ENCODE peak calls at places on chromosomes 4 and X, in five cellular contexts. One of them, this sample, is unnamed.

GRCh38 chr4:184255361-184255760 is 37.7 kb upstream of the ENPP6 start:
- DNase-seq in right cardiac atrium: no peak
- DNase-seq in stomach: no peak
- DNase-seq in brain microvascular endothelial cell: no peak
- DNase-seq in A549: no peak
- DNase-seq in this sample: no peak

GRCh38 chr4:80454040-80454439 is 118.5 kb downstream of the CFAP299 start:
- DNase-seq in right cardiac atrium: no peak
- DNase-seq in stomach: no peak
- DNase-seq in brain microvascular endothelial cell: no peak
- DNase-seq in A549: no peak
- DNase-seq in this sample: peak; percentile 56

GRCh38 chrX:84047339-84047738 is 140.7 kb downstream of the RPS6KA6 start:
- DNase-seq in right cardiac atrium: no peak
- DNase-seq in stomach: no peak
- DNase-seq in brain microvascular endothelial cell: no peak
- DNase-seq in A549: no peak
- DNase-seq in this sample: no peak

GRCh38 chr4:151169900-151170299 is 70.5 kb downstream of the RPS3A start:
- DNase-seq in right cardiac atrium: no peak
- DNase-seq in stomach: no peak
- DNase-seq in brain microvascular endothelial cell: no peak
- DNase-seq in A549: no peak
- DNase-seq in this sample: no peak

GRCh38 chr4:60648774-60649173 is 551.4 kb upstream of the ADGRL3 start:
- DNase-seq in right cardiac atrium: no peak
- DNase-seq in stomach: no peak
- DNase-seq in brain microvascular endothelial cell: no peak
- DNase-seq in A549: no peak
- DNase-seq in this sample: peak; percentile 40

GRCh38 chr4:95593992-95594391 is 45.2 kb upstream of the UNC5C start:
- DNase-seq in right cardiac atrium: no peak
- DNase-seq in stomach: no peak
- DNase-seq in brain microvascular endothelial cell: no peak
- DNase-seq in A549: no peak
- DNase-seq in this sample: no peak

GRCh38 chr4:81426770-81427604 is 44.7 kb downstream of the RASGEF1B start:
- DNase-seq in right cardiac atrium: no peak
- DNase-seq in stomach: no peak
- DNase-seq in brain microvascular endothelial cell: no peak
- DNase-seq in A549: no peak
- DNase-seq in this sample: no peak

GRCh38 chr4:172515266-172515879 is 653.2 kb upstream of the GALNT7 start:
- DNase-seq in right cardiac atrium: no peak
- DNase-seq in stomach: no peak
- DNase-seq in brain microvascular endothelial cell: peak; percentile 78
- DNase-seq in A549: no peak
- DNase-seq in this sample: no peak

GRCh38 chr4:10926025-10926424 is 241.5 kb upstream of the CLNK start:
- DNase-seq in right cardiac atrium: no peak
- DNase-seq in stomach: no peak
- DNase-seq in brain microvascular endothelial cell: peak; percentile 10
- DNase-seq in A549: no peak
- DNase-seq in this sample: no peak

GRCh38 chr4:182748949-182749348 is 168.2 kb downstream of the DCTD start:
- DNase-seq in right cardiac atrium: no peak
- DNase-seq in stomach: no peak
- DNase-seq in brain microvascular endothelial cell: no peak
- DNase-seq in A549: no peak
- DNase-seq in this sample: no peak

GRCh38 chr4:19580090-19580489 is 671.6 kb upstream of the SLIT2 start:
- DNase-seq in right cardiac atrium: no peak
- DNase-seq in stomach: no peak
- DNase-seq in brain microvascular endothelial cell: no peak
- DNase-seq in A549: no peak
- DNase-seq in this sample: no peak

GRCh38 chr4:7909966-7910720 is 29.5 kb downstream of the AFAP1 start:
- DNase-seq in right cardiac atrium: no peak
- DNase-seq in stomach: no peak
- DNase-seq in brain microvascular endothelial cell: no peak
- DNase-seq in A549: no peak
- DNase-seq in this sample: no peak

GRCh38 chr4:7910721-7911015 is 29.0 kb downstream of the AFAP1 start:
- DNase-seq in right cardiac atrium: no peak
- DNase-seq in stomach: no peak
- DNase-seq in brain microvascular endothelial cell: no peak
- DNase-seq in A549: no peak
- DNase-seq in this sample: no peak

GRCh38 chr4:7908668-7909067 is 31.0 kb downstream of the AFAP1 start:
- DNase-seq in right cardiac atrium: no peak
- DNase-seq in stomach: no peak
- DNase-seq in brain microvascular endothelial cell: no peak
- DNase-seq in A549: no peak
- DNase-seq in this sample: no peak

GRCh38 chr4:7911044-7911578 is 28.6 kb downstream of the AFAP1 start:
- DNase-seq in right cardiac atrium: peak; percentile 77
- DNase-seq in stomach: no peak
- DNase-seq in brain microvascular endothelial cell: peak; percentile 89
- DNase-seq in A549: peak; percentile 24
- DNase-seq in this sample: no peak

GRCh38 chr4:7909463-7909862 is 30.2 kb downstream of the AFAP1 start:
- DNase-seq in right cardiac atrium: no peak
- DNase-seq in stomach: no peak
- DNase-seq in brain microvascular endothelial cell: no peak
- DNase-seq in A549: no peak
- DNase-seq in this sample: no peak
- H3K27ac ChIP-seq in right cardiac atrium: peak overlapping the region; percentile 48
- H3K27ac ChIP-seq in stomach: peak overlapping the region; percentile 80
- H3K27ac ChIP-seq in brain microvascular endothelial cell: peak overlapping the region; percentile 72
- H3K27ac ChIP-seq in A549: peak overlapping the region; percentile 76
- H3K27ac ChIP-seq in this sample: no peak overlapping the region

DNA sequence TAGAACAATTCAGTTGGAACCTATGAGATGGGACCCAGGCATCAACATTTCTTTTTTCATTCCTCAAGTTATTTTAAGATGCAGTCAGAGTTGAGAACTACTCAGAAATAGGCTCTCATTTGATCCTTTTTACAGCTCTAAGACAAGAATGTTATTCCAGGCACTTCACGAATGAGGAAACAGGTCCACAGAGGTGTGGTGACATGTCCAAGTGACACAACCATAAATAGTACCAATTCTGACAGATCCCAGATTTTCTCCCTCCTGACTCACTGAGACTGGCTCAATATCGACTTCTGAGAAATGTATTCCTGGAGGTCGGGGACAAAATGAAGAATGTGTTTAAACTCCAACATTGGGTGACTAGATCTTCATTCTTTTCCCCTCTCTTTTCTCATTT is 11.1 kb downstream of the TCEANC start:
- DNase-seq in right cardiac atrium: no peak
- DNase-seq in stomach: no peak
- DNase-seq in brain microvascular endothelial cell: no peak
- DNase-seq in A549: no peak
- DNase-seq in this sample: no peak
- H3K27ac ChIP-seq in right cardiac atrium: no peak overlapping the region
- H3K27ac ChIP-seq in stomach: peak overlapping the region; percentile 27
- H3K27ac ChIP-seq in brain microvascular endothelial cell: no peak overlapping the region
- H3K27ac ChIP-seq in A549: no peak overlapping the region
- H3K27ac ChIP-seq in this sample: peak overlapping the region; percentile 32

GRCh38 chrX:21781976-21782375 is 24.1 kb upstream of the SMPX start:
- DNase-seq in right cardiac atrium: no peak
- DNase-seq in stomach: no peak
- DNase-seq in brain microvascular endothelial cell: no peak
- DNase-seq in A549: no peak
- DNase-seq in this sample: no peak
- H3K27ac ChIP-seq in right cardiac atrium: no peak overlapping the region
- H3K27ac ChIP-seq in stomach: no peak overlapping the region
- H3K27ac ChIP-seq in brain microvascular endothelial cell: no peak overlapping the region
- H3K27ac ChIP-seq in A549: no peak overlapping the region
- H3K27ac ChIP-seq in this sample: no peak overlapping the region

GRCh38 chrX:16870861-16871584 is 861 bp upstream of the RBBP7 start:
- DNase-seq in right cardiac atrium: peak; percentile 75
- DNase-seq in stomach: peak; percentile 31
- DNase-seq in brain microvascular endothelial cell: no peak
- DNase-seq in A549: no peak
- DNase-seq in this sample: no peak
- H3K27ac ChIP-seq in right cardiac atrium: peak overlapping the region; percentile 98
- H3K27ac ChIP-seq in stomach: peak overlapping the region; percentile 81
- H3K27ac ChIP-seq in brain microvascular endothelial cell: peak overlapping the region; percentile 61
- H3K27ac ChIP-seq in A549: peak overlapping the region; percentile 90
- H3K27ac ChIP-seq in this sample: peak overlapping the region; percentile 72

DNA sequence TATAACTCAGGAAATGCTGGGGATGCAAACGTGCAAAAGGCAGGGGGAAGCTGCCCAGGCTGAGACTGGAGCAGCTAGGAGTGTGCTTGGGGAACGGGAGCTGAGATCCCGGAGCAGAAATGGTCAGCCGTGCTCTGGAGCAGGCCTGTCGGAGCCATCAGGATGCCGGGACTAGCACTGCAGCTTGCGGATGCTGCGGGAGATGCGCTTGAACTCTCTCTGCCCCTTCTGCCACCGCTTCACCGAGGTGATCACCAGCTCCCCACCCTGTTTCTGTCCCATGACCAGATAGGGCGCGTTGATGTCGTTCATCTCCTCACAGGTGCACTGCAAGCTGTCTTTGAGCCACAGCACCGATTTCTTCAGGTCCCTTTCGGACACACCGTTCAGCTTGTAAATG is 7.6 kb downstream of the SFRP2 start:
- DNase-seq in right cardiac atrium: no peak
- DNase-seq in stomach: no peak
- DNase-seq in brain microvascular endothelial cell: no peak
- DNase-seq in A549: no peak
- DNase-seq in this sample: no peak
- H3K27ac ChIP-seq in right cardiac atrium: no peak overlapping the region
- H3K27ac ChIP-seq in stomach: no peak overlapping the region
- H3K27ac ChIP-seq in brain microvascular endothelial cell: no peak overlapping the region
- H3K27ac ChIP-seq in A549: no peak overlapping the region
- H3K27ac ChIP-seq in this sample: no peak overlapping the region

DNA sequence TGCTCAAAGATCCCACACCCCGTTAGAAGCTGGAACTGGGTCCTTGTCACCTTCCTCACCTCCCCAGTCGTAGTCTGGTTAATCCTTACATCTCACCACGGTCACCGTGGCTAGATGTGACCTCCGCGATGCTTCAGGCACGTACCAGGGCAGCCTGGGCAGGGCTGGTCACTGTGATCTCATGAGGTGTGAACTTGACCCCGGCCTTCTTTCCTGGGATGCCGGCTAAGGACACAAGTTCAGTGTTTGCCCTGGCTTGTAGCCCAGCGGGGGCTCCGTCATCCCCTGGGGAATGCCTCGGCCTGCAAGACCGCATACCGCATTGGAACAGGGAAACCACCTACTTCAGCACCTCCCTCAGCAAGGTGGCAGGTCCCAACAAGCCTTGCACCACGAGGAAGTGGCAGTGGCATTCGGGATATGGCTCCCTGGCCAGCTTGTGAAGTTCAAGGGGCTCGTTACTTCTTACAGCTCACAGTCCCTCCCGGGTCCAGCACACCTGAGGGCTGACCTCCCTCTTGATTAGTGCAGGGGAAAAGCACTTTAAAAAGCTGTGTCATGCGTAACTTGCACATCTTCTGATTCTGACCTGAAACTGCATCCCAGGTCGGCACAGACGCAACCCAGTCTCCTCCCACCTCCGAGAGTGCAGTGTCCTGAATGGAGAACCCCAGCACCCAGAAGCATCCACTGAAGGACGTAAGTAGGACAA is 25.9 kb downstream of the NOP14 start:
- DNase-seq in right cardiac atrium: peak; percentile 63
- DNase-seq in stomach: peak; percentile 67
- DNase-seq in brain microvascular endothelial cell: peak; percentile 64
- DNase-seq in A549: peak; percentile 29
- DNase-seq in this sample: peak; percentile 95
- H3K27ac ChIP-seq in right cardiac atrium: no peak overlapping the region
- H3K27ac ChIP-seq in stomach: peak overlapping the region; percentile 94
- H3K27ac ChIP-seq in brain microvascular endothelial cell: peak overlapping the region; percentile 85
- H3K27ac ChIP-seq in A549: peak overlapping the region; percentile 10
- H3K27ac ChIP-seq in this sample: peak overlapping the region; percentile 100

DNA sequence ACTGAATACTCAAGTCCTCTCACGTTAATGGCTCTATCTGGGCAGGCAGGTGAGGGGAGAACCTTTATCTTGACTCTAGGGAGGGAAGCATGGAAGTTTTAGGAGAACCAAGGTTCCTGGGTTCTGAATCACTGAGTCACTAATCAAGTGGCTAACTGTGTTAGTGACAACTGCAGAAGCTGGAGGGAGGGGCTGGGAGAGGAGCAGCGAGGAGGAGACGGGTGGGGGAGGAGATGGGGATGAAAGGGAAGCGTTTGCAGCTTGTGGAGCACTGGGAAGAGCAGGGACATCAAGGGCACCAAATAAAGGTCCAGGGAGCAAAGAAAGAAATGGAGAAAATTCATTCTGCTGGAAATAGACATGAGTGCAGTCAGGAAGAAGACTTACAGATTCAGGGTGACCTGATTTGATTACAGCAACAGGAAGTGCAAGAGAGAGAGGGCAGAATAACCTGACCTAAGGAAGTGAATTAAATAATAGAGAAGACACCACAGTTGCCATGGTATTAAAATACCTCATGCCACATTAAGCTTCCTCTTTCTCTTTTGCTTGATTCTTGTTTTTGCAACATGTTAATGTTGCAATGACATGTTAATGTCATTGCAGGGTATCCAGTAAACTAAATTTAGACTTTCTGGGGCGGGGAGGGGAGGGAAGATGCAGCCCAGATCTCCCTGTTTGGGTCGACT is 4.5 kb upstream of the SETD7 start:
- DNase-seq in right cardiac atrium: no peak
- DNase-seq in stomach: no peak
- DNase-seq in brain microvascular endothelial cell: no peak
- DNase-seq in A549: no peak
- DNase-seq in this sample: no peak
- H3K27ac ChIP-seq in right cardiac atrium: no peak overlapping the region
- H3K27ac ChIP-seq in stomach: peak overlapping the region; percentile 74
- H3K27ac ChIP-seq in brain microvascular endothelial cell: no peak overlapping the region
- H3K27ac ChIP-seq in A549: no peak overlapping the region
- H3K27ac ChIP-seq in this sample: no peak overlapping the region

DNA sequence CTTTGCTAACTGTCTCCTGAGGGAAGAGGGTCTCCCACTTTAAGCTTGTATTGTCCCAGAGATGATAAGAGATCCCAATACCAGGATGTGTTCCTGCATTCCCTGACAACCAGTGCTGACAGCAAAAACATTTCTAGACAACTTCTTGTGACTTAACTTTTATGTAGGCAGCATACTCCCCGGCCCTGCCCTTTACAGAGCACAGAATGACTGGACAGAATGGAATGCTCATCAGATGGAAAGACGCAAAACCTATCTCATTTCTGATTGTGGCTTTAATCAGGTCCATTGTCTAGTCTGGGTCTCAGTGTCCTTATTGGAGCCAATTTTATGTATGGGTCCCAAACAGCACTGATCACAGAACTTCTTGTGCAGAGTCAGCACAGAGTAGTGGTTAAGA is 18.2 kb upstream of the PLAC1 start:
- DNase-seq in right cardiac atrium: no peak
- DNase-seq in stomach: no peak
- DNase-seq in brain microvascular endothelial cell: peak; percentile 78
- DNase-seq in A549: peak; percentile 71
- DNase-seq in this sample: no peak
- H3K27ac ChIP-seq in right cardiac atrium: no peak overlapping the region
- H3K27ac ChIP-seq in stomach: no peak overlapping the region
- H3K27ac ChIP-seq in brain microvascular endothelial cell: peak overlapping the region; percentile 79
- H3K27ac ChIP-seq in A549: peak overlapping the region; percentile 55
- H3K27ac ChIP-seq in this sample: peak overlapping the region; percentile 54

DNA sequence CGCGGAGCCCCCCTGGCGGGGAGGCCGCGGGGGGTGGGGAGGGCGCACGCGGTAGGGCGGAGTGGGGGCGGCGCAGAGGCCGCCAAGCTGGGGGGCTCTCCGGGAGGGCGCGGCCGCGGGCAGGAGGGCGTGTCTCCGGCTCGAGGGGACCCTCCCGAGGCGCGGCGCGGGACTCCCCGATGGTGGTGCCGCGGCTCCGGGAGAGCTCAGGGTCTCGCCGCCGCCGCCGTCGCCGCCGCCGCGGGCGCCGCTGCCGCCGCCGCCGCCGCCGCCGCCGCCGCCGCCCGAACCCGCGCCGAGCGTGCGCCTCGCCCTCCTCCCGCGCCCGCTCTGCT is at the start of gene PTCHD1:
- DNase-seq in right cardiac atrium: no peak
- DNase-seq in stomach: no peak
- DNase-seq in brain microvascular endothelial cell: no peak
- DNase-seq in A549: no peak
- DNase-seq in this sample: no peak
- H3K27ac ChIP-seq in right cardiac atrium: no peak within 1 kb of the TSS
- H3K27ac ChIP-seq in stomach: no peak within 1 kb of the TSS
- H3K27ac ChIP-seq in brain microvascular endothelial cell: no peak within 1 kb of the TSS
- H3K27ac ChIP-seq in A549: no peak within 1 kb of the TSS
- H3K27ac ChIP-seq in this sample: no peak within 1 kb of the TSS

This sample was measured in epithelial cell of prostate.